ENCODE peak calls at places on chromosomes 11 and 22, in five cellular contexts. R is breast epithelium, W is pancreas, Z is BJ, C is fibroblast of lung. T is an unnamed sample.

GRCh38 chr11:134939905-134940304 is 527.9 kb upstream of the B3GAT1 start:
- DNase-seq in Z (no peak), W (no peak), C (no peak), R (no peak), T (peak)

GRCh38 chr11:73140213-73141030 is 1.7 kb downstream of the FCHSD2 start:
- DNase-seq in Z (no peak), R (no peak), C (peak), W (no peak), T (peak)

GRCh38 chr11:6258571-6258998 is 1.1 kb upstream of the CCKBR start:
- DNase-seq in W (peak), R (no peak), Z (no peak), C (no peak), T (no peak)

GRCh38 chr22:36332623-36333331 is 55.0 kb downstream of the MYH9 start:
- DNase-seq in C (no peak), Z (no peak), R (peak), W (no peak), T (no peak)

GRCh38 chr22:39219071-39220050 is 25.4 kb downstream of the PDGFB start:
- DNase-seq in R (no peak), Z (no peak), C (no peak), W (no peak), T (peak)

GRCh38 chr22:46147061-46147460 is 3.3 kb upstream of the PPARA start:
- DNase-seq in R (no peak), Z (no peak), W (no peak), C (no peak), T (no peak)

GRCh38 chr11:11538277-11538960 is 83.4 kb downstream of the GALNT18 start:
- DNase-seq in Z (no peak), R (no peak), W (no peak), C (no peak), T (no peak)

GRCh38 chr11:119875841-119876600 is 147.0 kb upstream of the NECTIN1 start:
- DNase-seq in W (no peak), Z (no peak), R (no peak), C (no peak), T (no peak)

GRCh38 chr11:108432783-108433182 is 34.5 kb downstream of the C11orf65 start:
- DNase-seq in W (no peak), C (peak), Z (peak), R (no peak), T (no peak)

GRCh38 chr11:18368236-18368635 is 26.1 kb upstream of the LDHA start:
- DNase-seq in W (no peak), C (no peak), Z (no peak), R (no peak), T (no peak)

GRCh38 chr22:17108256-17109112 is 12.7 kb downstream of the TMEM121B start:
- DNase-seq in C (no peak), Z (no peak), R (no peak), W (peak), T (no peak)

GRCh38 chr11:67504023-67504949 is 877 bp downstream of the PITPNM1 start:
- DNase-seq in W (peak), Z (no peak), C (peak), R (no peak), T (peak)

GRCh38 chr11:88384678-88385015 is 47.1 kb upstream of the CTSC start:
- DNase-seq in W (no peak), Z (no peak), R (no peak), C (no peak), T (peak)

GRCh38 chr11:66878554-66878953 is 21.7 kb downstream of the LRFN4 start:
- DNase-seq in W (no peak), Z (no peak), C (peak), R (peak), T (no peak)

GRCh38 chr11:86807356-86807755 is 7.0 kb downstream of the PRSS23 start:
- DNase-seq in W (no peak), R (no peak), C (no peak), Z (no peak), T (peak)

GRCh38 chr11:2523821-2524391 is 79.1 kb downstream of the KCNQ1 start:
- DNase-seq in Z (no peak), C (no peak), W (peak), R (peak), T (peak)

GRCh38 chr22:22684605-22685561 is 40.5 kb downstream of the GGTLC2 start:
- DNase-seq in C (peak), R (no peak), W (peak), Z (no peak), T (no peak)

GRCh38 chr11:74681686-74682651 is 49.3 kb downstream of the CHRDL2 start:
- DNase-seq in C (no peak), Z (no peak), W (peak), R (peak), T (no peak)

GRCh38 chr11:130025371-130025770 is 22.7 kb upstream of the PRDM10 start:
- DNase-seq in R (no peak), W (no peak), Z (no peak), C (no peak), T (peak)

GRCh38 chr11:820655-821512 is 2.2 kb downstream of the PNPLA2 start:
- DNase-seq in Z (no peak), C (peak), R (peak), W (peak), T (no peak)

GRCh38 chr11:66172146-66172545 is 96.3 kb upstream of the RAB1B start:
- DNase-seq in C (peak), R (no peak), W (no peak), Z (no peak), T (no peak)

GRCh38 chr22:44658371-44658953 is 43.5 kb upstream of the PRR5 start:
- DNase-seq in W (no peak), R (peak), Z (peak), C (peak), T (no peak)

GRCh38 chr22:32058656-32059280 is 15.7 kb downstream of the SLC5A1 start:
- DNase-seq in W (no peak), R (no peak), C (no peak), Z (no peak), T (no peak)

GRCh38 chr11:844693-845644 is 2.3 kb downstream of the TSPAN4 start:
- DNase-seq in W (peak), R (peak), C (peak), Z (peak), T (no peak)

GRCh38 chr22:38029370-38029769 is 27.8 kb upstream of the PICK1 start:
- DNase-seq in W (peak), Z (no peak), R (no peak), C (no peak), T (no peak)

GRCh38 chr22:38456841-38457699 is 2.1 kb upstream of the KCNJ4 start:
- DNase-seq in Z (no peak), W (no peak), C (no peak), R (no peak), T (no peak)

GRCh38 chr11:57322881-57323467 is 1.8 kb downstream of the TNKS1BP1 start:
- DNase-seq in C (no peak), Z (no peak), R (no peak), W (no peak), T (no peak)

GRCh38 chr11:641806-642370 is 4.8 kb downstream of the DRD4 start:
- DNase-seq in Z (no peak), R (no peak), C (no peak), W (peak), T (no peak)

GRCh38 chr22:46083383-46084350 is 66.7 kb upstream of the PPARA start:
- DNase-seq in Z (no peak), C (no peak), W (peak), R (no peak), T (peak)

DNA sequence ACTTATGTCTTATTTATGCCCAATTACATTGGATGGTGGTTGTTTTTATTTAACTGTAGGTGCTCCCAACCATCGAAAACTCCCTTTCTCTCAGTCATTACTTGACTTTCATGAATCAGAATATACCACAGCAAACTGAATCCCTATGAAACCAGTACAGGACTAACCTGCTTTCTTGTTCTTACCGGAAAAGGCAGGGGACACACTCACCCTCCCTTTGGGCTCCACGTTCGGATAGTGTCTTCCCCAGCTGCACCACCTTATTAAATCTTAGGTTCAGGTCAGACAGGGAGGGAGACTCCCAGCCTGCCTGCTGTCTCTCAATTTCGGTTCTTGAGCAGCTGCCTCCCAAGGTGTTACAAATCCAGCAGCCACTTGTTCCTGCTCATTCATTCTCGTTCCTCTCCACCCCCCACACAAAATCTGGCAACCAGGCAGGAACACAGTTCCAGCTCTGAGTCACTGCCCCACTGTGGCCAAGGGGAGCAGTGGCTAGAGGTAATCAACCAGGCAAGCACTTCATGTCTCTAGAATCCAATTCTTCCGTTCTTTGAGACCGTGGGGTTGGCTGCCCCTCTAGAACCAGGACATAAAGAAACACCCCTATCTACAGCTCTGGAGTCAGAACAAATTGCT is 133.0 kb downstream of the PLEKHA7 start:
- DNase-seq in W (peak), C (peak), R (peak), Z (no peak), T (peak)
- TF ChIP-seq CTCF in W (no peak), C (peak), R (no peak), Z (peak), T (peak)

GRCh38 chr22:49667236-49667635 is 160.4 kb downstream of the BRD1 start:
- DNase-seq in R (no peak), C (no peak), Z (no peak), W (no peak), T (no peak)
- H3K4me3 ChIP-seq in R (no peak), C (no peak), Z (no peak), W (no peak), T (no peak)

DNA sequence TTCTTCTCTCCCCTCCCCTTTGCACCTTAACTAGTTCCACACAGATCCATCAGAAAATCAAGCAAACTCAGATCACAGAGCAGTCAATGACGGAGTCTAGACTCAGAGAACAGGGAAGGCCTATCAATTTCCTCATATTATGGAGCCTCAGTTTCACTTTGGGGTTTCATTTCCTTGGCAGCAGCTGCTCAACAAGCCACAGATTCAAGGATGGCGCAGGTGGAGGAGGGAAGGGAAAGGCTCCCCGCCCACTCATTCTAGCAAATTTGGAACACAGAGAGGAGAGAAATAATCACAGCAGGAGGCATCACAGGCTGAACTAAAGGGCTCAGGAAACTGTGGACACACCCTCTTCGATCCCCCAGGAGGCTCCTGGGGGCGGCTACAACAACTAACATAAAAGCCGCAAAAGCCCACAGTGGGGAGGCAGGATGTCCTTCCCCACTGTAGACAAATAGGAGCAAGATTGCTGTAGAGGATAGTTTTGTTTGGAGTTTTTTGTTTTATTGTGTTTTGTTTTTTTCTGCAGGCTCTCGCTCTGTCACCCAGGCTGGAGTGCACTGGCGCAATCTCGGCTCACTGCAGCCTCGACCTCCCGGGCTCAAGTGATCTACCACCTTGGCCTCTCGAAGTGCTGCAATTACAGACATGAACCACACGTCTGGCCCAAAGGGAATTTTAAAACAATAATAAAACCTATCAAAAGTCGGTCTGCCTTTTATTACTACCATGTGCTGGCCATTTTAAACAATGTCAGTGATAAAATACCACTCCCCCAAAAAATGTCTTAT is 3.4 kb downstream of the PLAAT3 start:
- DNase-seq in C (no peak), Z (no peak), R (no peak), W (no peak), T (no peak)
- TF ChIP-seq CTCF in C (no peak), Z (no peak), R (peak), W (no peak), T (no peak)

GRCh38 chr11:61104963-61105362 is 2.7 kb downstream of the CD5 start:
- DNase-seq in R (no peak), W (no peak), C (no peak), Z (no peak), T (no peak)

GRCh38 chr11:61106296-61106695 is 4.0 kb downstream of the CD5 start:
- DNase-seq in R (no peak), W (no peak), Z (no peak), C (no peak), T (no peak)

GRCh38 chr11:61098778-61099177 is 3.5 kb upstream of the CD5 start:
- DNase-seq in C (no peak), Z (no peak), R (no peak), W (no peak), T (no peak)

GRCh38 chr11:61103851-61104423 is 1.6 kb downstream of the CD5 start:
- DNase-seq in W (no peak), R (no peak), C (no peak), Z (no peak), T (no peak)

DNA sequence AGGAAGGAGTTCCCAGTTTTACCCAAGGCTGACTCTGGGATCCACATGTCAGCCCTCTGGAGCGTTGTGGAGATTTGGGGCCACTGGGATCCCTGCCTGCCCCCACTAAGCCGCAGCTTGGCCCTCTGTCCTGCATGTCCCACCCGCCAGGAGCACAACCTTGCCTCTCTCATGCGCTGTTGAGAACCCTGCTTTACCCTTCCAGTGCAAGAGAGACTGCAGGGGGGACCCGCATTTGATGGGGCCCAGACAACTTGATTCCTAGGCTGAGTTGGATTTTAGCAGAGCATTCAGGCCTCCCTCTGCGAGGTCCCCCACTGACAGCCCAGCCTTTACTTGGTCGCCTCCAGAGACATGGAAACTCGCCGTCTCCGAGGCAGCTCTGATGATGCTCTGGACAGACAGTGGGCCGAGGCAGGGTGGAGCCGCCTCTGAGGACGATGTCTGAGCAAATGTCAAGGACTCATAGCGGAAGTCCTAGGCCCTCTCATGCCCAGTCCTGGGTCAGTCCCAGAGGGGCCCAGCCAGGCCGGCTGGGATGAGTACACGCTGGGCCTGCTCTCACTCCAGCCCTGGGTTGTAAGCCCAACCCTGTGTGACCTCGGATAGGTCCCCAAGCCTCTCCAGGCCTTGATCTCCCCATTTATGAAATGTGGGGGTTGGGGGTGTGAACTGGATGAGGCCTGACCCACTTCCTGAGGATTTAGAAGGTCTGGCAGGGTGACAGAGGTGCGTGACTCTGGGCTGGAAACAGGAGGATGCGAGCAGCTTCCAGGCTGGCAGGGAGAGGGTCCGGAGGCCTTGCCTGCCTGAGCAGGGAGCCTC is 590 bp downstream of the CD5 start:
- DNase-seq in R (no peak), W (no peak), Z (no peak), C (no peak), T (no peak)
- H3K4me3 ChIP-seq in R (peak), W (no peak), Z (no peak), C (no peak), T (no peak)

GRCh38 chr11:33892906-33893594 is 1.2 kb upstream of the LMO2 start:
- DNase-seq in W (no peak), C (no peak), Z (no peak), R (no peak), T (no peak)
- TF ChIP-seq CTCF in W (no peak), C (no peak), Z (no peak), R (no peak), T (no peak)

DNA sequence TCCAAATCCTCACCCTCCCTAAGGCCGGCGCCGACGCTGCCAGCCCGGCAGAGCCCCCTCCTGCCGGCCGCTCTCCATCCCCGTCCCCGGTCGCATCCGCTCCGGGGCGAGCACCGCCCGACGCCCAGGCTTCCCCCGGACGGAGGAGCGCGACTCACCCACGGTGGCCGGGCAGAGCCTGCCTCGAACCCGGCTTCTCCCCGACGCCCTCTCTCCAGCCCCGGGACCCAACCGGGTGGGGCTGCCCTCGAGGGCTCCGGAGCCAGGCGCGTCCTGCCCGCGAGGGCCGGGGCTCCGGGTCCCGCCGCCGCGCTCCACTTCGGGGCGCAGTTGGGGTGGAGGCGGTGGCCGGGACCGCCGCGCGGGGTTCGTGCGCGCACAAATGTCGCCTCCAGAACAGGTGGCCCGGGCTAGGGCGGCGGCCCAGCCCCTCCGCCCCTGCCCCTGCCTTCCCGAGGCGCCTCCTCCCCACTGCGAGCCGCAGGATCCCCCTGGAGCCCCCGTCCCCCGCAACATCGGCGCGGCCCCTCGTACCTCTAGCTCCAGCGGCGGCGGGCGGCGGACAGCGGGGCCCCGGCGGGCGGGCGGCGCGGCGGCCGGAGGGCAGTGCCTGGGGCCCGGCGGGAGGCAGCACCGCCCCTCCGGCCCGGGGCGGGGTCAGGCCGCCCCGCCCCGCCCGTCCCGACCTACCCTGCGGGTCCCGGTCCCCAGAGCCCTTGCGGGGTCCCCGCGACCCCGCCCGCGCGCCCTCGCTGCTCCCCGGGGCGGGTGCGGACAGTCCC is at the start of gene A4GALT:
- DNase-seq in Z (no peak), C (no peak), W (peak), R (no peak), T (peak)
- H3K4me3 ChIP-seq in Z (peak), C (peak), W (peak), R (peak), T (peak)

GRCh38 chr11:112587664-112588063 is 327.0 kb upstream of the PLET1 start:
- DNase-seq in R (no peak), Z (no peak), C (no peak), W (no peak), T (no peak)

GRCh38 chr11:112589132-112589531 is 328.5 kb upstream of the PLET1 start:
- DNase-seq in R (no peak), Z (no peak), C (no peak), W (no peak), T (no peak)

GRCh38 chr11:112584674-112585073 is 324.0 kb upstream of the PLET1 start:
- DNase-seq in Z (no peak), R (no peak), C (no peak), W (no peak), T (peak)

GRCh38 chr11:112590778-112591177 is 330.1 kb upstream of the PLET1 start:
- DNase-seq in W (no peak), R (no peak), C (no peak), Z (peak), T (no peak)

GRCh38 chr11:112588252-112588668 is 327.6 kb upstream of the PLET1 start:
- DNase-seq in Z (peak), R (peak), C (peak), W (peak), T (peak)
- TF ChIP-seq CTCF in Z (peak), R (peak), C (peak), W (peak), T (peak)

T was measured in Caco-2.